ENCODE peak calls at places on chromosomes 7 and 10, in nine cellular contexts. K, Z, S, A, W, E, R, M and Q are unnamed samples.

GRCh38 chr7:156753630-156754029 is 113.1 kb downstream of the RNF32 start:
- DNase-seq in S (no peak), R (no peak), Z (peak; percentile 45), W (no peak), M (no peak), E (no peak), K (no peak), A (no peak), Q (no peak)

GRCh38 chr10:127041561-127041960 is 136.3 kb downstream of the DOCK1 start:
- DNase-seq in R (no peak), E (no peak), A (no peak), K (no peak), S (no peak), M (no peak), Z (no peak), W (peak; percentile 29), Q (no peak)

GRCh38 chr10:70791390-70792039 is 6.3 kb upstream of the TBATA start:
- DNase-seq in K (no peak), Z (no peak), R (no peak), S (no peak), E (no peak), M (no peak), A (no peak), W (no peak), Q (no peak)

GRCh38 chr7:156461881-156462665 is 178.5 kb upstream of the RNF32 start:
- DNase-seq in A (no peak), W (no peak), M (no peak), Z (no peak), R (no peak), E (peak; percentile 14), K (no peak), S (no peak), Q (no peak)

GRCh38 chr10:129881641-129882040 is 82.4 kb downstream of the EBF3 start:
- DNase-seq in W (no peak), S (no peak), K (no peak), E (no peak), Z (no peak), A (no peak), M (no peak), R (peak; percentile 32), Q (no peak)

GRCh38 chr7:85454904-85455303 is 268.0 kb upstream of the SEMA3D start:
- DNase-seq in W (no peak), A (no peak), Z (no peak), S (no peak), E (no peak), M (no peak), K (no peak), R (no peak), Q (no peak)

GRCh38 chr7:146414373-146414772 is 297.8 kb downstream of the CNTNAP2 start:
- DNase-seq in K (no peak), A (no peak), Z (peak; percentile 19), R (no peak), W (no peak), E (no peak), S (no peak), M (no peak), Q (no peak)

GRCh38 chr7:99624487-99624886 is 7.7 kb downstream of the ZSCAN25 start:
- DNase-seq in W (no peak), E (peak; percentile 34), Z (no peak), K (peak; percentile 51), R (peak; percentile 51), S (no peak), M (no peak), A (no peak), Q (no peak)

GRCh38 chr7:94250984-94251383 is 143.7 kb upstream of the COL1A2 start:
- DNase-seq in S (no peak), Z (no peak), A (no peak), E (no peak), W (no peak), M (no peak), R (no peak), K (no peak), Q (no peak)

GRCh38 chr7:36048141-36048901 is 104.7 kb upstream of the EEPD1 start:
- DNase-seq in E (no peak), S (no peak), Z (no peak), R (peak; percentile 57), K (no peak), W (no peak), M (no peak), A (no peak), Q (no peak)

DNA sequence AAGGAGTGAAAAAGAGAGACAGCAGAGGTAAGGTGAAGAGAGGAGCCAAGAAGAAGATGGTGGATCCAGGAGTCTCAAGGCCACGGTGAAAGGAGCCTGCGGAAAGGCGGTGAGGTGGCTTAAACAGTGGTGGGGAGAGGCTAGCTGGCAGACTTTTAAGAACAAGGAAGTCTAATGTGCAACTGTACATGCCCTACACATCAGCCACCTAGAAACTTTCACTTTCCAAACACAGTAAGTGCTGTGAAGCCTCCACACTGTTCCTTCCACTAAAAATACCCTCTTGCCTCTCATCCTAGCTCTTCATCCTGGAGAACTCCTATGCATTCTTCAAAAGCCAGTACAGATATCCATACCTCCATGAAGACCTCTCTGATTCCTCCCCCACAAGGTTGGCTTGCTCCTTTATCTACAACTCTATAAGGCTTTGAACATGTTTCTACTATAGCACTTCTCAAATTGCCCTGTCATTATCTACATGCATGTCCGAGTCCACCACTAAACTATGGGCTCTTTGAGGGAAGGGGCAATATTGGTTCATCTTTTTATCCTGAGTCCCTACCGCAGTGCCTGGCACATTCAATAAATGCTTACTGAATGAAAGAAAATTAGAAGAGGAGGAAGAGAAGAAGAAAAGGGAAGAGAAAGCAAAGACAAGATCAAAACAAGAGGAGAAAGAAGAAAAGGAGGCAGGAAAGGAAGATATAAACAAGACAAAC is 54.3 kb downstream of the DNAJC12 start:
- DNase-seq in Z (no peak), A (no peak), E (no peak), K (no peak), W (no peak), M (no peak), R (no peak), S (no peak), Q (no peak)
- H3K4me3 ChIP-seq in Z (no peak overlapping the region), A (no peak overlapping the region), E (no peak overlapping the region), K (no peak overlapping the region), W (no peak overlapping the region), M (no peak overlapping the region), R (no peak overlapping the region), S (no peak overlapping the region), Q (no peak overlapping the region)

DNA sequence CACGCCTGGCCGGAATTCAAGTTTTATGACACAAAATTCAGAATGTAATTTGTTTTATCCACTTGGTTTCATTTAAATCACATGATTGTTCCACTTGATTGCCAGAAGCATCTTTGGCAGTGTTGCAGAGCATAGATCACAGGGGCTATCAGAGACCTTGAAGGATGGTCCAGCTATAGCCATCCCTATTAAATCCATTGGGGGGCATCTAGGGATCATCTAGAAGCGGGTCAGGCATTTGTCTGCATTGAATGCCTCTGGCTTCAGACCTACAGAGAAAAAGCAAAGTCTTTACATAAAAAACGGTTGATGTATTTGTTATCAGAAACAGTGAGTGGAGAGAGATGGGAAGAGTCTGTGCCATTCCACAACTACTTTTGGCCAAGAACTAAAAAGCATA is 146.3 kb downstream of the NXPH1 start:
- DNase-seq in Z (no peak), E (no peak), R (no peak), A (no peak), S (no peak), K (no peak), M (no peak), W (no peak), Q (no peak)
- H3K4me1 ChIP-seq in Z (no peaks in the 10 kb centered on the region), E (no peaks in the 10 kb centered on the region), R (no peaks in the 10 kb centered on the region), A (no peaks in the 10 kb centered on the region), S (no peaks in the 10 kb centered on the region), K (no peaks in the 10 kb centered on the region), M (no peaks in the 10 kb centered on the region), W (no peaks in the 10 kb centered on the region), Q (no peaks in the 10 kb centered on the region)

GRCh38 chr10:62374862-62375710 is 917 bp downstream of the ZNF365 start:
- DNase-seq in K (no peak), E (no peak), R (no peak), A (no peak), W (no peak), S (no peak), Z (peak; percentile 3), M (no peak), Q (no peak)
- H3K4me3 ChIP-seq in K (peak overlapping the region; percentile 68), E (no peak overlapping the region), R (no peak overlapping the region), A (peak overlapping the region; percentile 55), W (peak overlapping the region; percentile 72), S (no peak overlapping the region), Z (no peak overlapping the region), M (peak overlapping the region; percentile 57), Q (peak overlapping the region; percentile 54)

GRCh38 chr10:125024496-125025234 is 82.7 kb downstream of the ZRANB1 start:
- DNase-seq in R (peak; percentile 17), S (no peak), Z (no peak), M (no peak), K (no peak), A (no peak), W (no peak), E (no peak), Q (peak; percentile 22)
- H3K4me1 ChIP-seq in R (peaks cover 79% of the 10 kb centered on the region), S (peaks cover 3% of the 10 kb centered on the region), Z (no peaks in the 10 kb centered on the region), M (peaks cover 10% of the 10 kb centered on the region), K (no peaks in the 10 kb centered on the region), A (peaks cover 14% of the 10 kb centered on the region), W (no peaks in the 10 kb centered on the region), E (peaks cover 37% of the 10 kb centered on the region), Q (peaks cover 38% of the 10 kb centered on the region)

GRCh38 chr10:93600861-93601773 is at the start of gene RBP4:
- DNase-seq in R (peak; percentile 55), E (no peak), K (no peak), A (peak; percentile 81), M (no peak), W (no peak), S (peak; percentile 80), Z (peak; percentile 18), Q (no peak)
- H3K4me3 ChIP-seq in R (peak within 1 kb of the TSS; percentile 54), E (peak within 1 kb of the TSS; percentile 41), K (no peak within 1 kb of the TSS), A (peak within 1 kb of the TSS; percentile 43), M (peak within 1 kb of the TSS; percentile 23), W (no peak within 1 kb of the TSS), S (peak within 1 kb of the TSS; percentile 87), Z (peak within 1 kb of the TSS; percentile 24), Q (peak within 1 kb of the TSS; percentile 46)

GRCh38 chr7:235576-236395 is 43.4 kb downstream of the FAM20C start:
- DNase-seq in W (no peak), K (no peak), M (no peak), S (no peak), E (no peak), R (peak; percentile 78), A (peak; percentile 89), Z (no peak), Q (peak; percentile 67)
- H3K4me1 ChIP-seq in W (no peaks in the 10 kb centered on the region), K (no peaks in the 10 kb centered on the region), M (peaks cover 7% of the 10 kb centered on the region), S (peaks cover 22% of the 10 kb centered on the region), E (peaks cover 55% of the 10 kb centered on the region), R (peaks cover 58% of the 10 kb centered on the region), A (peaks cover 22% of the 10 kb centered on the region), Z (no peaks in the 10 kb centered on the region), Q (peaks cover 43% of the 10 kb centered on the region)